ENCODE peak calls at places on chromosomes 4 and X, in ten cellular contexts. F, C, U, Y, G, M, J, N, S and D are unnamed samples.

GRCh38 chr4:75718529-75718928 is 5.8 kb upstream of the USO1 start:
- DNase-seq in F (no peak), C (no peak), U (no peak), Y (no peak), G (no peak), M (no peak), J (no peak), N (no peak), S (no peak), D (no peak)

GRCh38 chr4:7960790-7961655 is 21.4 kb upstream of the AFAP1 start:
- DNase-seq in F (no peak), C (peak), U (peak), Y (peak), G (peak), M (no peak), J (peak), N (peak), S (no peak), D (peak)

GRCh38 chr4:107183155-107183774 is 147.2 kb upstream of the DKK2 start:
- DNase-seq in F (no peak), C (peak), U (peak), Y (peak), G (no peak), M (no peak), J (peak), N (peak), S (no peak), D (peak)

GRCh38 chr4:6386091-6386490 is 86.3 kb downstream of the PPP2R2C start:
- DNase-seq in F (no peak), C (no peak), U (no peak), Y (no peak), G (no peak), M (no peak), J (no peak), N (no peak), S (no peak), D (no peak)

GRCh38 chrX:136584545-136584944 is 52.5 kb downstream of the VGLL1 start:
- DNase-seq in F (no peak), C (no peak), U (no peak), Y (no peak), G (no peak), M (no peak), J (no peak), N (no peak), S (no peak), D (no peak)

GRCh38 chr4:184824081-184824775 is 1.5 kb downstream of the ACSL1 start:
- DNase-seq in F (peak), C (peak), U (no peak), Y (no peak), G (no peak), M (no peak), J (peak), N (peak), S (no peak), D (peak)

GRCh38 chrX:53438832-53439230 is 4.7 kb upstream of the HSD17B10 start:
- DNase-seq in F (no peak), C (no peak), U (no peak), Y (no peak), G (no peak), M (no peak), J (no peak), N (no peak), S (no peak), D (no peak)

GRCh38 chrX:19127649-19128168 is 5.4 kb upstream of the ADGRG2 start:
- DNase-seq in F (no peak), C (peak), U (peak), Y (no peak), G (no peak), M (no peak), J (no peak), N (peak), S (no peak), D (peak)

GRCh38 chr4:101753702-101754101 is 36.8 kb upstream of the BANK1 start:
- DNase-seq in F (no peak), C (peak), U (no peak), Y (peak), G (no peak), M (no peak), J (no peak), N (peak), S (no peak), D (peak)

GRCh38 chr4:76435689-76436176 is 704 bp downstream of the SHROOM3 start:
- DNase-seq in F (no peak), C (no peak), U (peak), Y (no peak), G (no peak), M (no peak), J (no peak), N (no peak), S (no peak), D (no peak)

GRCh38 chr4:11748169-11748872 is 319.6 kb upstream of the HS3ST1 start:
- DNase-seq in F (no peak), C (peak), U (peak), Y (no peak), G (no peak), M (no peak), J (no peak), N (peak), S (no peak), D (peak)

GRCh38 chr4:7029921-7030320 is 13.3 kb upstream of the TADA2B start:
- DNase-seq in F (no peak), C (no peak), U (no peak), Y (no peak), G (no peak), M (no peak), J (no peak), N (no peak), S (no peak), D (no peak)

GRCh38 chrX:45889471-45889870 is 655.8 kb downstream of the ZNF674 start:
- DNase-seq in F (no peak), C (peak), U (peak), Y (peak), G (no peak), M (no peak), J (no peak), N (peak), S (no peak), D (peak)

GRCh38 chr4:7193040-7193958 is 961 bp downstream of the SORCS2 start:
- DNase-seq in F (no peak), C (no peak), U (no peak), Y (no peak), G (no peak), M (no peak), J (no peak), N (no peak), S (no peak), D (no peak)

GRCh38 chr4:148634476-148634875 is 192.3 kb upstream of the NR3C2 start:
- DNase-seq in F (no peak), C (peak), U (no peak), Y (no peak), G (no peak), M (no peak), J (no peak), N (peak), S (no peak), D (no peak)

GRCh38 chr4:24006269-24006668 is 116.4 kb upstream of the PPARGC1A start:
- DNase-seq in F (no peak), C (no peak), U (no peak), Y (no peak), G (no peak), M (no peak), J (no peak), N (no peak), S (no peak), D (no peak)

GRCh38 chr4:37392540-37393255 is 148.2 kb downstream of the NWD2 start:
- DNase-seq in F (no peak), C (no peak), U (peak), Y (no peak), G (no peak), M (peak), J (no peak), N (no peak), S (peak), D (no peak)

GRCh38 chr4:144666539-144667175 is 20.7 kb downstream of the HHIP start:
- DNase-seq in F (no peak), C (peak), U (peak), Y (peak), G (no peak), M (no peak), J (no peak), N (peak), S (no peak), D (peak)

GRCh38 chr4:13989496-13989895 is 362.0 kb upstream of the BOD1L1 start:
- DNase-seq in F (no peak), C (peak), U (no peak), Y (no peak), G (no peak), M (no peak), J (no peak), N (peak), S (no peak), D (peak)

GRCh38 chr4:109748114-109748513 is 18.2 kb upstream of the PLA2G12A start:
- DNase-seq in F (no peak), C (no peak), U (no peak), Y (no peak), G (no peak), M (no peak), J (no peak), N (no peak), S (no peak), D (no peak)

GRCh38 chr4:82802906-82803305 is 4.3 kb upstream of the SCD5 start:
- DNase-seq in F (no peak), C (no peak), U (no peak), Y (no peak), G (no peak), M (no peak), J (no peak), N (no peak), S (no peak), D (no peak)